ENCODE peak calls at places on chromosomes 11 and 22, in four cellular contexts. Y, P, E and S are unnamed samples.

GRCh38 chr11:27201454-27202302 is 161.1 kb downstream of the BBOX1 start:
- DNase-seq in Y (peak; percentile 87), P (no peak), E (peak; percentile 79), S (no peak)

GRCh38 chr11:126990716-126991480 is 9.7 kb downstream of the KIRREL3 start:
- DNase-seq in Y (no peak), P (no peak), E (no peak), S (no peak)

GRCh38 chr22:43129426-43130425 is 13.5 kb downstream of the MCAT start:
- DNase-seq in Y (no peak), P (no peak), E (no peak), S (no peak)

GRCh38 chr11:69470301-69470700 is 11.2 kb upstream of the LINC01488 start:
- DNase-seq in Y (no peak), P (no peak), E (no peak), S (no peak)

GRCh38 chr22:41619979-41620645 is 731 bp downstream of the DESI1 start:
- DNase-seq in Y (peak; percentile 58), P (no peak), E (no peak), S (no peak)

GRCh38 chr11:15291885-15292284 is 177.2 kb downstream of the INSC start:
- DNase-seq in Y (no peak), P (no peak), E (no peak), S (no peak)

GRCh38 chr11:16089481-16089880 is 266.9 kb downstream of the SOX6 start:
- DNase-seq in Y (no peak), P (no peak), E (no peak), S (no peak)

GRCh38 chr22:31206896-31207687 is 5.0 kb upstream of the LIMK2 start:
- DNase-seq in Y (peak; percentile 42), P (no peak), E (no peak), S (no peak)

DNA sequence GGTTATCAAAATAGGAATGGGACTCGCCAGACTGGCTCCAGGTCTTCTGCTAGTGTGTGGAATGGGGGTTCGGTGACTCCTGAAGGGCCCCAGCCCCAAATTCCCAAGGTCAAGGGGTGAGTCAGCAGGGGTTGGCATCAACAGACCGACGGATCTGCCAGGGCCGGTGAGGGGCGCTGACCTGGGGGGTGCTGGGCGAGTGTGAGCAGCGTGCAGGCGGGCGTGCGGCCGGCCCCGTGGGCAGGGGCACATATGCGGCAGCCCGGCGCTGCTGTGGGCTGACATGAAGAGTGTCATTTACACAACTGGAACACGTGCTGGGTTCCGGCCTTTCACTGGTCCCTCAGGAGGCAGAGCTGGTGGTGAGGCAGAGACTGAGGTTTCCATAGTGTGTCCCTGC is 48.0 kb downstream of the FLRT1 start:
- DNase-seq in Y (no peak), P (no peak), E (no peak), S (no peak)
- TF ChIP-seq CTCF in Y (no peak), P (no peak), E (no peak), S (no peak)

GRCh38 chr11:35305670-35306382 is 113.5 kb downstream of the SLC1A2 start:
- DNase-seq in Y (no peak), P (no peak), E (peak; percentile 77), S (no peak)
- TF ChIP-seq CTCF in Y (peak; percentile 20), P (peak; percentile 49), E (peak; percentile 75), S (peak; percentile 49)

DNA sequence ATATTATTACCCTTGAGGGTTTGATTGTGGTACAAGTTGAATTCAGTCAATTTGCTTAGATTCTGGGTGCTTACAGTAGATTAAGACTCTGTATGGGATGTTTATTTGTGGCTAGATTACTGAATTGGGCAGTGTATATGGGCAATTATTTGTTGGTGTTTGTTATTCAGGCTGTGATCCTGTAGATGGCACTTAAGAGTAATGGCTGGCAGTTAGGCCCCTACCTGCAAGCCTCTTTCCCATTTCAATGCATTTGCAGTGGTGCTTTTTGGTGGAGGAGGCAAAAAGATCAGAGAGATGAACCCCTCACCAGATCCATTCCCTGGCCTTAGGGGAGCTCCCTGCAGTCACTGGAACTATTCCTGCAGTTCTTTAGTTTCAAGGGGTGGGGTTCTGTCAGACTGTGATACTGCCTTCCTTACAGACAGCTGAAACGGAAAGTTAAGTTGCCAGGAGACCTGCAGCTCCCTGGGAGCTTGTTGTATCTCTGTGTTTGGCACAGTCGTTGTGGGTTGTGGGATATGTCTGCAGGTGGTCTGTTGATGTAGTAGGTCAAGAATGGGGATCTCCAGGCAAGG is 199.5 kb downstream of the AASDHPPT start:
- DNase-seq in Y (no peak), P (no peak), E (peak; percentile 42), S (no peak)
- TF ChIP-seq CTCF in Y (no peak), P (peak; percentile 57), E (peak; percentile 34), S (peak; percentile 60)

GRCh38 chr22:27704581-27704980 is 97.0 kb downstream of the MN1 start:
- DNase-seq in Y (no peak), P (no peak), E (no peak), S (no peak)

GRCh38 chr22:27697888-27698287 is 103.7 kb downstream of the MN1 start:
- DNase-seq in Y (no peak), P (no peak), E (no peak), S (no peak)

GRCh38 chr22:27705391-27706080 is 96.0 kb downstream of the MN1 start:
- DNase-seq in Y (no peak), P (no peak), E (no peak), S (no peak)

GRCh38 chr22:27698830-27699229 is 102.7 kb downstream of the MN1 start:
- DNase-seq in Y (no peak), P (no peak), E (no peak), S (no peak)

DNA sequence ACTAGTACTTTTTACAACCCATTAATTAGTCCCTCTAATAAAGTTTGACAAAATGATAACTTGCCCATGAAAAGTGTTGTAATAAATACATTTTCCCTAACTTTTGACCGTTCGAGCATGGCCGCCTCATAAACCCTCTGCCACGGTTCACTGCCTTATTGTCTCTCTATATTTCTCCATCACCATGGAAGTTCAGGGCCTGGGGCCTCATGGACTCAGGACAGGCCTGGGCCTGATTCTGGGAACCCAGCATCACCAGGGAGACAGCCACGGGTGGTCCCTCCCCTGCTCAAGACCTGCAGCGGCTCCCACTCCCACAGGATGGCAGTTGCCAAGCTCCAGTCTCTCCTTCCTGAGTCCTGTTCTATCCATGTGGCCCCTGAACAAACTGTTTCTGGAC is 101.9 kb downstream of the MN1 start:
- DNase-seq in Y (no peak), P (no peak), E (no peak), S (no peak)
- TF ChIP-seq CTCF in Y (no peak), P (no peak), E (no peak), S (no peak)

DNA sequence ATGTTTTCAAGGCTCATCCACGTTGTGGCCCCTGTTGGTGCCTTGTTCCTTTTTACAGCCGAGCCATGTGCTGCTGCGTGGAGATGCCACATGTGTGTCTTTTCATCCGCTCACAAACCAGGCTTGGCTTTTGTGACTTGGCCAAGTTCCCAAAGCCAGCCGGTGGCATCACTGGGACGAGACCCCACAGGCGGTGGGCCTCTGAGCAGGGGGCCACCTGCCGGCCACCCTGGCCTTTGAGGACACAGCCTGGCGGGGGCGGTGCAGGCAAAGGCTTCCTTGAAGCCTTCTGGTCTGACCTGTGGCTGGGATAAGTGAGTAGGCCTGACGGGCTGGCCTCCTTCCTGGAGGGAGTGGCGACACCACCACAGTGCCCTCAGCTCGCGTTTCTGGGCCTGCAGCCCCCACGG is 10.6 kb downstream of the GRK2 start:
- DNase-seq in Y (no peak), P (no peak), E (peak; percentile 53), S (no peak)
- TF ChIP-seq CTCF in Y (no peak), P (no peak), E (peak; percentile 21), S (no peak)

DNA sequence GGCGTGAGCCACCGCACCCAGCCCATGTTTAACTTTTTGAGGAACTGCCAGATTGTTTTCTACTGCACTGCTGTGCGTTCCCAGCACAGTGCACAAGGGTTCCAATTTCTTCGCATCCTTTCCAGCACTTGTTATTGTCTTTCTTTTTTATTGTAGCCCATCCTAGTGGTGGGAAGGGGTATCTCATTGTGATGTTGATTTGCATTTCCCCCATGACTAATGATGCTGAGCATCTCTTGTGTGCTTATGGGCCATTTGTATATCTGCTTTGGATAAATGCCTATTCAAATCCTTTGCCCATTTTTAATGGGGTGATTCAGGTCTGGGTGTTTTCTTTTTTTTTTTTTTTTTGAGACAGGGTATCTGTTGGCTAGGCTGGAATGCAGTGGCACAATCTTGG is 36.6 kb upstream of the SYT7 start:
- DNase-seq in Y (no peak), P (no peak), E (no peak), S (no peak)
- TF ChIP-seq CTCF in Y (peak; percentile 49), P (no peak), E (no peak), S (no peak)

GRCh38 chr11:130314749-130315285 is at the start of gene ZBTB44:
- DNase-seq in Y (peak; percentile 88), P (peak; percentile 96), E (peak; percentile 91), S (peak; percentile 70)

GRCh38 chr11:130318031-130318673 is 3.4 kb upstream of the ZBTB44 start:
- DNase-seq in Y (no peak), P (no peak), E (no peak), S (no peak)

GRCh38 chr11:130314184-130314748 is 451 bp downstream of the ZBTB44 start:
- DNase-seq in Y (peak; percentile 73), P (peak; percentile 86), E (peak; percentile 29), S (peak; percentile 35)

GRCh38 chr11:130313383-130314183 is 1.1 kb downstream of the ZBTB44 start:
- DNase-seq in Y (no peak), P (no peak), E (peak; percentile 19), S (no peak)

GRCh38 chr11:130315354-130315970 is 745 bp upstream of the ZBTB44 start:
- DNase-seq in Y (peak; percentile 42), P (no peak), E (no peak), S (no peak)
- TF ChIP-seq CTCF in Y (no peak), P (no peak), E (no peak), S (no peak)

GRCh38 chr11:34874202-34874601 is 42.0 kb downstream of the APIP start:
- DNase-seq in Y (no peak), P (no peak), E (no peak), S (no peak)

GRCh38 chr11:34866375-34866774 is 49.8 kb downstream of the APIP start:
- DNase-seq in Y (no peak), P (no peak), E (peak; percentile 91), S (no peak)

GRCh38 chr11:34870548-34871209 is 45.5 kb downstream of the APIP start:
- DNase-seq in Y (no peak), P (no peak), E (no peak), S (no peak)

GRCh38 chr11:34865261-34865660 is 50.9 kb downstream of the APIP start:
- DNase-seq in Y (no peak), P (no peak), E (no peak), S (no peak)

GRCh38 chr11:34869425-34869824 is 46.8 kb downstream of the APIP start:
- DNase-seq in Y (no peak), P (no peak), E (no peak), S (no peak)
- TF ChIP-seq CTCF in Y (no peak), P (peak; percentile 16), E (peak; percentile 16), S (no peak)

DNA sequence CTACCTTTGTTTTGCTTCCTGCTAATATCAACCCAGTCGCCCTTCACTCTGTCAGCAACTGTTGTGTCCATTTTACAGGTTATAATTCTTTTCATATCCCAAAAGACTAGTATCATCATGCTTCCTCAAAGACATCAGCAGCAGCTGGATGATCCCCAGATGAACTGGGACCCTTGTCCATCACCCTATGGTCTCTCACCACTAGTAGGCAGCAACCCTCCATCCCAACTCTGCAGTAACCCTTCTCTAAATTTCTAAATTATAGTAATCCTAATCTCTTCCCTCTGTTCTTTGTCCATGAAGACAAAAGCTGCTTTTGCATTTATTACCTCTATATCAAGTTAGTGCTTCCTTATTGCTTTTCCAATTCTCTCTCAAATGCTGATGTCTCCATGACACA is 1025.8 kb downstream of the FAM181B start:
- DNase-seq in Y (no peak), P (no peak), E (no peak), S (no peak)
- TF ChIP-seq CTCF in Y (no peak), P (peak; percentile 17), E (peak; percentile 28), S (no peak)